ENCODE peak calls at places on chromosomes 2 and 18, in nine cellular contexts. P is brain microvascular endothelial cell; S is dorsolateral prefrontal cortex; T is lower leg skin; Q is CD8-positive, alpha-beta T cell; E is prostate gland; I is mucosa of descending colon; M is AG04450; K is IMR-90. N is an unnamed sample.

GRCh38 chr2:18896106-18896505 is 306.7 kb upstream of the NT5C1B start:
- DNase-seq in P (no peak), S (no peak), T (no peak), Q (no peak), E (no peak), I (no peak), M (no peak), K (peak), N (peak)

GRCh38 chr2:9484533-9484932 is 10.2 kb downstream of the IAH1 start:
- DNase-seq in P (no peak), S (no peak), T (no peak), Q (no peak), E (no peak), I (no peak), M (peak), K (peak), N (no peak)

GRCh38 chr2:130834923-130835765 is 1.6 kb upstream of the ARHGEF4 start:
- DNase-seq in P (no peak), S (no peak), T (no peak), Q (no peak), E (no peak), I (no peak), M (no peak), K (no peak), N (no peak)

GRCh38 chr2:9795071-9795470 is 48.2 kb upstream of the TAF1B start:
- DNase-seq in P (no peak), S (no peak), T (no peak), Q (no peak), E (no peak), I (no peak), M (no peak), K (no peak), N (no peak)

GRCh38 chr2:161044937-161045336 is 115.3 kb upstream of the TANK start:
- DNase-seq in P (no peak), S (no peak), T (peak), Q (no peak), E (no peak), I (no peak), M (no peak), K (peak), N (peak)

GRCh38 chr2:225614915-225615314 is 215.4 kb downstream of the NYAP2 start:
- DNase-seq in P (no peak), S (no peak), T (no peak), Q (no peak), E (no peak), I (no peak), M (no peak), K (no peak), N (no peak)

GRCh38 chr2:217597140-217597539 is 405.7 kb downstream of the TNS1 start:
- DNase-seq in P (no peak), S (no peak), T (no peak), Q (no peak), E (no peak), I (no peak), M (no peak), K (no peak), N (no peak)

GRCh38 chr2:171403181-171403580 is 30.6 kb downstream of the METTL8 start:
- DNase-seq in P (peak), S (no peak), T (no peak), Q (no peak), E (no peak), I (no peak), M (no peak), K (peak), N (peak)

GRCh38 chr2:47062721-47063120 is 92.4 kb downstream of the STPG4 start:
- DNase-seq in P (no peak), S (peak), T (no peak), Q (no peak), E (no peak), I (no peak), M (no peak), K (no peak), N (no peak)

GRCh38 chr2:74250189-74250631 is 51.8 kb downstream of the MTHFD2 start:
- DNase-seq in P (no peak), S (no peak), T (no peak), Q (peak), E (peak), I (peak), M (no peak), K (peak), N (peak)

GRCh38 chr2:19120941-19121750 is 237.3 kb downstream of the OSR1 start:
- DNase-seq in P (peak), S (no peak), T (peak), Q (no peak), E (no peak), I (no peak), M (no peak), K (peak), N (peak)

GRCh38 chr18:79399275-79400081 is 3.7 kb downstream of the NFATC1 start:
- DNase-seq in P (no peak), S (no peak), T (no peak), Q (no peak), E (no peak), I (peak), M (no peak), K (no peak), N (no peak)

GRCh38 chr18:702957-703659 is 9.3 kb downstream of the ENOSF1 start:
- DNase-seq in P (peak), S (no peak), T (no peak), Q (no peak), E (no peak), I (no peak), M (peak), K (peak), N (peak)

GRCh38 chr2:63888490-63889402 is 47.0 kb downstream of the UGP2 start:
- DNase-seq in P (peak), S (peak), T (no peak), Q (peak), E (peak), I (no peak), M (no peak), K (peak), N (peak)

DNA sequence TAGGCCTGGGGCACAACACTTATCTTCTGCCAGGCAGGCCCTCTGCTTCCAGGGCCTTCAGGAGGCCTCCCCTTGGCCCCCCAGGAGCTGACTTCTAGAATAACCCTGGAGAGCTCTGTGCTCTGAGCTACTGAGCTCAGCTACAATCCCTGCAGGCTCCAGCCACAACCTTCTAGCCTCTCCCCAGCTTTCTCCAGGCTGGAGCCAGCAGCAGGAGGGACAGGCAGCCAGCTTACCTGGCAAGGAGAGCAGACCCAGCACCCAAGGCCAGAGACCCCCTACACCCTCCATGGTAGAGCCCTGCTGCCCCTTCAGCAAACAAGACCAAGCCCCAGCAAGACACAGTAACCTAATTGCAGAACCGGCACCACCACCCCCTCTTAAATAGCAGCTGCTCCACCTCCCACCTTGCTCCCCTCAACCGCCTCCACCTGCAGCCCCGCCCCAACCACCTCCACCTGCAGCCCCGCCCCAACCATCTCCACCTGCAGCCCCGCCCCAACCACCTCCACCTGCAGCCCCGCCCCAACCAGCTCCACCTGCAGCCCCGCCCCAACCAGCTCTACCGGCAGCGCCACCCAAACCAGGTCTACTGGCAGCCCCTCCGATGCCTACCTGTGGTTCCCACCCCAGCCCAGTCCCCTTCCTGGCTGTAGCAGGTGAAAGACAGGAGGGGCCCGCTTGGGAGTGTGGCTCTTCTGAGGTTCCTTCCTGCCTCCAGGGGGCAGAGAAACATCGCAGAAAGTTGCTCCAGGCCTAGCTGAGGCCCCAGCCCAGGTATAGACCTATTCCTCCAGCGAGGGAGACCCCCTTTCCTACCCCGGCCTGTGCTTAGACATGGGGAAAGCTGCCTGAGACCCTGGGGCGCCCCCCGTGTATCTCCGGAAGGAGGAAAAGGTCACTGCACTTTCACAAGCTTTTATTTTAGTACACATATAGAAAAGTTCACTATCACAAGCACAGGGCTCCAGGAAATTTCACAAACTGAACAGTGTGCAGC is at the start of gene ASTL:
- DNase-seq in P (peak), S (no peak), T (peak), Q (peak), E (no peak), I (peak), M (no peak), K (peak), N (peak)
- TF ChIP-seq CTCF in P (peak), S (peak), T (no peak), Q (peak), E (peak), I (no peak), M (peak), K (peak), N (peak)

DNA sequence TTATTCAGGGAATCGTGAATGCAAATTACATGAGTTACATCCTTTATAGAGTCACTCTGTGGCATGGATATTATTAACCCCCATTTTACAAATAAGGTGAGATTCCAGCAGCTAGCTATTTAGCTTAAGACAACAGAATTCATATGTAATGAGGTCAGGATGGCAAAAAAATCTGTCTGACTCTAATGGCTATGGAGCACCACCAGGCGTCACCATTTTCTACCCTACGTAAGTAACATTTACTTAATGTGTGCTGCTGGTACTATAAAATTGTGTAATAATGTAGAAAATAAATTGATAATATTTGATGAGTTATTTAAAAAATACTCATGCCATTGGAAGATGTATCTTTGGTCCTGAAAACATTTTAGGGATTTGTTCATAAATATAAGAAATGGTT is 2040.1 kb upstream of the LRRTM1 start:
- DNase-seq in P (no peak), S (no peak), T (no peak), Q (no peak), E (no peak), I (no peak), M (no peak), K (no peak), N (peak)
- H3K4me3 ChIP-seq in P (no peak), S (no peak), T (no peak), Q (no peak), E (no peak), I (no peak), M (no peak), K (no peak), N (no peak)

GRCh38 chr2:101872480-101872879 is 119.3 kb upstream of the IL1R2 start:
- DNase-seq in P (no peak), S (no peak), T (no peak), Q (no peak), E (no peak), I (no peak), M (no peak), K (no peak), N (no peak)

GRCh38 chr2:101874069-101874468 is 117.7 kb upstream of the IL1R2 start:
- DNase-seq in P (no peak), S (no peak), T (no peak), Q (no peak), E (no peak), I (no peak), M (no peak), K (no peak), N (no peak)

GRCh38 chr2:101871480-101871879 is 120.3 kb upstream of the IL1R2 start:
- DNase-seq in P (no peak), S (no peak), T (no peak), Q (no peak), E (no peak), I (no peak), M (no peak), K (no peak), N (no peak)

GRCh38 chr2:101870444-101870843 is 121.3 kb upstream of the IL1R2 start:
- DNase-seq in P (no peak), S (no peak), T (no peak), Q (no peak), E (no peak), I (no peak), M (no peak), K (no peak), N (no peak)

DNA sequence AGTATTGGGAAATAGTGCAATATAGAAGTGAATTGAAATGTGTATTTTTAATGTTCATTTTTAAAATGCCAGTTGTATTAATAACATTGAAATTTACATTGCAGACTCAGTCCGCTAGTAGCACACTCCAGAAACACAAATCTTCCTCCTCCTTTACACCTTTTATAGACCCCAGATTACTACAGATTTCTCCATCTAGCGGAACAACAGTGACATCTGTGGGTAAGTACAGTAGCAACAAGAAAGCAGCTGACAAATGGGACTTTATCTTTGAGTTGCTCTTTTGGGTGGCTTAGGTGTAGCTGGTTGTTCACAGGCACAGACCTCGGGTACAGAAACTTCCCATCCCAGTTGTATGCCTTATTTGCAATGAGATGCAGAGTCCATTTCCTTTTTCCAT is 118.2 kb upstream of the IL1R2 start:
- DNase-seq in P (no peak), S (no peak), T (no peak), Q (no peak), E (no peak), I (no peak), M (no peak), K (no peak), N (peak)
- TF ChIP-seq CTCF in P (peak), S (no peak), T (no peak), Q (no peak), E (peak), I (no peak), M (peak), K (peak), N (peak)

GRCh38 chr2:101299601-101300000 is 8.9 kb downstream of the RNF149 start:
- DNase-seq in P (no peak), S (no peak), T (no peak), Q (no peak), E (no peak), I (no peak), M (no peak), K (no peak), N (no peak)

GRCh38 chr2:101300164-101300563 is 8.3 kb downstream of the RNF149 start:
- DNase-seq in P (no peak), S (no peak), T (no peak), Q (no peak), E (no peak), I (no peak), M (no peak), K (no peak), N (no peak)

GRCh38 chr2:101303688-101304087 is 4.8 kb downstream of the RNF149 start:
- DNase-seq in P (no peak), S (no peak), T (no peak), Q (no peak), E (no peak), I (no peak), M (no peak), K (no peak), N (no peak)

GRCh38 chr2:101305044-101305443 is 3.5 kb downstream of the RNF149 start:
- DNase-seq in P (no peak), S (no peak), T (no peak), Q (no peak), E (no peak), I (no peak), M (no peak), K (no peak), N (no peak)

GRCh38 chr2:101302016-101302415 is 6.5 kb downstream of the RNF149 start:
- DNase-seq in P (no peak), S (no peak), T (no peak), Q (no peak), E (peak), I (no peak), M (no peak), K (no peak), N (no peak)
- H3K4me3 ChIP-seq in P (no peak), S (no peak), T (no peak), Q (no peak), E (no peak), I (no peak), M (no peak), K (no peak), N (no peak)

DNA sequence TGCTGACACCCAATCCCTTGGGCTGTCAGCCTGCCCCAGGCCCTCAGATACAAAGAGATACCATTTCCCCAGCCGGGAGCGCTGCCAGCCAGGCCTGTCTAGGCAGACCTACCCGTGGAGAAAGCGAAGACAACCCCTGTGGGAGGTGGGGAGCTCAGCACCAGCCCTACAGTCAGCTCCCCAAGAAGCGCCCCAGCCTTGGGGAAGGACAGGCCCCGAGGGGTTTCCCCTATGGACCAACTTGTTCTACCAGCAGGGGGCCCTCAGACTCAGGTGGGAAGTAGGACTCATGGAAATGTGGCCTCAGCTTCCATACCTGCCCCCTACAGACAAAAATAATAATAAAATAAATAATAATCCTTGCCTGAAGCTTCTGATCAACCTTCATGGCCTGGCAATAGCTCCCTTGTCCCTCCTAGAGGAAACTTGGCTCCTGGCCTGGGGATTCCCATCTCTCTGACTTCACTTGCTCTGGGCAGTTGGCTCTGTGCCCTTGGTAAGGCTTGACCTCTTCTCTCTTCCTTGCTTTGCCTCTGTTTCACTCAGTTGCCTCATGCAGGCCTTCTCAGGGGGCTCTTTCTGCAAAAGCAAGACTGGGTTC is 7.0 kb downstream of the SLC35F6 start:
- DNase-seq in P (peak), S (peak), T (peak), Q (peak), E (peak), I (peak), M (peak), K (peak), N (peak)
- TF ChIP-seq CTCF in P (peak), S (peak), T (no peak), Q (no peak), E (peak), I (no peak), M (peak), K (peak), N (peak)

GRCh38 chr2:206799083-206799482 is 33.7 kb downstream of the FASTKD2 start:
- DNase-seq in P (peak), S (no peak), T (no peak), Q (no peak), E (no peak), I (no peak), M (no peak), K (peak), N (peak)

GRCh38 chr2:206802654-206803514 is 37.5 kb downstream of the FASTKD2 start:
- DNase-seq in P (no peak), S (no peak), T (no peak), Q (no peak), E (no peak), I (no peak), M (no peak), K (no peak), N (no peak)

GRCh38 chr2:206798009-206798408 is 32.6 kb downstream of the FASTKD2 start:
- DNase-seq in P (no peak), S (no peak), T (no peak), Q (no peak), E (no peak), I (no peak), M (no peak), K (no peak), N (no peak)

GRCh38 chr2:206801417-206801772 is 36.0 kb downstream of the FASTKD2 start:
- DNase-seq in P (no peak), S (no peak), T (no peak), Q (no peak), E (no peak), I (no peak), M (no peak), K (no peak), N (no peak)

GRCh38 chr2:206800501-206801416 is 35.4 kb downstream of the FASTKD2 start:
- DNase-seq in P (peak), S (peak), T (peak), Q (peak), E (peak), I (peak), M (peak), K (peak), N (peak)
- H3K4me3 ChIP-seq in P (no peak), S (peak), T (no peak), Q (peak), E (no peak), I (no peak), M (no peak), K (no peak), N (no peak)

GRCh38 chr18:49234984-49235383 is 225.5 kb downstream of the DYM start:
- DNase-seq in P (no peak), S (no peak), T (no peak), Q (no peak), E (no peak), I (no peak), M (no peak), K (no peak), N (no peak)

GRCh38 chr18:49243391-49243790 is 217.1 kb downstream of the DYM start:
- DNase-seq in P (no peak), S (no peak), T (no peak), Q (no peak), E (no peak), I (no peak), M (no peak), K (no peak), N (peak)

GRCh38 chr18:49237031-49237430 is 223.4 kb downstream of the DYM start:
- DNase-seq in P (no peak), S (no peak), T (no peak), Q (no peak), E (no peak), I (no peak), M (no peak), K (no peak), N (no peak)

GRCh38 chr18:49241852-49242251 is 218.6 kb downstream of the DYM start:
- DNase-seq in P (peak), S (no peak), T (no peak), Q (no peak), E (no peak), I (no peak), M (no peak), K (peak), N (peak)

DNA sequence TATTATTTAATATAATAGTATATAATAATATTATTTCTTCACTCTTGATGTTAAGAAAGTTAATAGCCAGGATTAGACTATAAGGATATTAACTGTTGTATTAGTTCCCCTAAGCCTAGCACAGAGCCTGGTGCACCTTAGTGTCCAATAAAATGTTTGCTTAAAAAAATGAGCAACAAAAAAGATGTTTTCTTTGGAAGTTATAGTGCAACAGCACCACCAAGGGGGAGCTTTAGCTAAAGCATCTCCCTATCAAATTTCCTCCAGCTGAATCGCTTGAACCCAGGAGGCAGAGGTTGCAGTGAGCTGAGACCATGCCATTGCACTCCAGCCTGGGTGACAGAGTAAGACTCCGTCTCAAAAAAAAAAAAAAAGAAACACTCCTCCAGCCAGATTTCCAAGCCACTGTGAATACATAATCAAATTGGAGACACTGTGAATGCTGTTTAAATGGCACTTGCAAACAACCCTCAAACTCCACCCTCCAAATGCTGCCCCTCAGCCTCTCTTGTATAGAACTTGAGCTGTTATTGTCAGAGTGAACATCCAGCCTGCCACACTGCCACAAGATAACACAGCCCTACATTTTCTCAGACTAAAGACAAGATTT is 221.9 kb downstream of the DYM start:
- DNase-seq in P (peak), S (no peak), T (no peak), Q (no peak), E (no peak), I (no peak), M (no peak), K (peak), N (peak)
- TF ChIP-seq CTCF in P (peak), S (peak), T (no peak), Q (peak), E (peak), I (peak), M (peak), K (peak), N (peak)

N was measured in choroid plexus epithelial cell.